ENCODE peak calls at places on chromosome 5, in seven cellular contexts. One of them, this sample, is unnamed.

GRCh38 chr5:84384604-84385575 is at the start of gene EDIL3:
- DNase-seq in HCT116: no peak
- DNase-seq in RWPE1: peak
- DNase-seq in dorsolateral prefrontal cortex: peak
- DNase-seq in fibroblast of pulmonary artery: peak
- DNase-seq in astrocyte of the cerebellum: no peak
- DNase-seq in choroid plexus epithelial cell: peak
- DNase-seq in this sample: no peak

GRCh38 chr5:71932649-71933338 is 174.5 kb upstream of the MAP1B start:
- DNase-seq in dorsolateral prefrontal cortex: peak
- DNase-seq in astrocyte of the cerebellum: peak
- DNase-seq in choroid plexus epithelial cell: peak
- DNase-seq in fibroblast of pulmonary artery: peak
- DNase-seq in HCT116: peak
- DNase-seq in RWPE1: no peak
- DNase-seq in this sample: peak

GRCh38 chr5:126757713-126758357 is 19.1 kb upstream of the LMNB1 start:
- DNase-seq in dorsolateral prefrontal cortex: no peak
- DNase-seq in fibroblast of pulmonary artery: no peak
- DNase-seq in RWPE1: no peak
- DNase-seq in HCT116: no peak
- DNase-seq in astrocyte of the cerebellum: no peak
- DNase-seq in choroid plexus epithelial cell: no peak
- DNase-seq in this sample: no peak

GRCh38 chr5:154771383-154771901 is 16.3 kb downstream of the LARP1 start:
- DNase-seq in fibroblast of pulmonary artery: peak
- DNase-seq in RWPE1: no peak
- DNase-seq in HCT116: no peak
- DNase-seq in choroid plexus epithelial cell: peak
- DNase-seq in astrocyte of the cerebellum: peak
- DNase-seq in dorsolateral prefrontal cortex: no peak
- DNase-seq in this sample: no peak

GRCh38 chr5:138282918-138283742 is 8.7 kb upstream of the GFRA3 start:
- DNase-seq in dorsolateral prefrontal cortex: peak
- DNase-seq in fibroblast of pulmonary artery: peak
- DNase-seq in HCT116: peak
- DNase-seq in astrocyte of the cerebellum: peak
- DNase-seq in choroid plexus epithelial cell: peak
- DNase-seq in RWPE1: peak
- DNase-seq in this sample: peak

GRCh38 chr5:944992-945685 is 52.5 kb downstream of the TRIP13 start:
- DNase-seq in astrocyte of the cerebellum: peak
- DNase-seq in choroid plexus epithelial cell: no peak
- DNase-seq in HCT116: no peak
- DNase-seq in RWPE1: no peak
- DNase-seq in dorsolateral prefrontal cortex: no peak
- DNase-seq in fibroblast of pulmonary artery: no peak
- DNase-seq in this sample: no peak

GRCh38 chr5:64487283-64487682 is 18.5 kb upstream of the RGS7BP start:
- DNase-seq in dorsolateral prefrontal cortex: no peak
- DNase-seq in fibroblast of pulmonary artery: no peak
- DNase-seq in RWPE1: no peak
- DNase-seq in choroid plexus epithelial cell: no peak
- DNase-seq in astrocyte of the cerebellum: no peak
- DNase-seq in HCT116: no peak
- DNase-seq in this sample: peak

GRCh38 chr5:40112875-40113274 is 566.8 kb upstream of the PTGER4 start:
- DNase-seq in astrocyte of the cerebellum: no peak
- DNase-seq in choroid plexus epithelial cell: no peak
- DNase-seq in RWPE1: no peak
- DNase-seq in HCT116: no peak
- DNase-seq in dorsolateral prefrontal cortex: no peak
- DNase-seq in fibroblast of pulmonary artery: no peak
- DNase-seq in this sample: no peak

GRCh38 chr5:57817001-57817453 is 334.4 kb upstream of the ACTBL2 start:
- DNase-seq in HCT116: no peak
- DNase-seq in dorsolateral prefrontal cortex: no peak
- DNase-seq in astrocyte of the cerebellum: no peak
- DNase-seq in fibroblast of pulmonary artery: peak
- DNase-seq in choroid plexus epithelial cell: peak
- DNase-seq in RWPE1: no peak
- DNase-seq in this sample: peak

GRCh38 chr5:164475339-164475977 is 970.0 kb downstream of the MAT2B start:
- DNase-seq in astrocyte of the cerebellum: peak
- DNase-seq in fibroblast of pulmonary artery: peak
- DNase-seq in RWPE1: peak
- DNase-seq in choroid plexus epithelial cell: peak
- DNase-seq in HCT116: no peak
- DNase-seq in dorsolateral prefrontal cortex: no peak
- DNase-seq in this sample: peak

GRCh38 chr5:126015244-126016054 is 407.8 kb upstream of the GRAMD2B start:
- DNase-seq in fibroblast of pulmonary artery: peak
- DNase-seq in dorsolateral prefrontal cortex: no peak
- DNase-seq in choroid plexus epithelial cell: peak
- DNase-seq in RWPE1: no peak
- DNase-seq in astrocyte of the cerebellum: peak
- DNase-seq in HCT116: no peak
- DNase-seq in this sample: peak

GRCh38 chr5:74082504-74082903 is 456.5 kb downstream of the ARHGEF28 start:
- DNase-seq in astrocyte of the cerebellum: no peak
- DNase-seq in dorsolateral prefrontal cortex: no peak
- DNase-seq in RWPE1: no peak
- DNase-seq in fibroblast of pulmonary artery: no peak
- DNase-seq in HCT116: no peak
- DNase-seq in choroid plexus epithelial cell: no peak
- DNase-seq in this sample: no peak

GRCh38 chr5:163496286-163496685 is 9.1 kb upstream of the MAT2B start:
- DNase-seq in fibroblast of pulmonary artery: peak
- DNase-seq in RWPE1: peak
- DNase-seq in dorsolateral prefrontal cortex: no peak
- DNase-seq in astrocyte of the cerebellum: no peak
- DNase-seq in choroid plexus epithelial cell: no peak
- DNase-seq in HCT116: no peak
- DNase-seq in this sample: no peak

GRCh38 chr5:38258037-38258318 is 381 bp upstream of the EGFLAM start:
- DNase-seq in fibroblast of pulmonary artery: no peak
- DNase-seq in astrocyte of the cerebellum: no peak
- DNase-seq in HCT116: no peak
- DNase-seq in dorsolateral prefrontal cortex: no peak
- DNase-seq in RWPE1: no peak
- DNase-seq in choroid plexus epithelial cell: no peak
- DNase-seq in this sample: no peak

GRCh38 chr5:38258319-38259061 is at the start of gene EGFLAM:
- DNase-seq in HCT116: no peak
- DNase-seq in choroid plexus epithelial cell: no peak
- DNase-seq in RWPE1: peak
- DNase-seq in astrocyte of the cerebellum: no peak
- DNase-seq in fibroblast of pulmonary artery: no peak
- DNase-seq in dorsolateral prefrontal cortex: no peak
- DNase-seq in this sample: peak

GRCh38 chr5:38257236-38258036 is 923 bp upstream of the EGFLAM start:
- DNase-seq in astrocyte of the cerebellum: no peak
- DNase-seq in RWPE1: no peak
- DNase-seq in HCT116: no peak
- DNase-seq in choroid plexus epithelial cell: no peak
- DNase-seq in fibroblast of pulmonary artery: no peak
- DNase-seq in dorsolateral prefrontal cortex: no peak
- DNase-seq in this sample: no peak

GRCh38 chr5:38263983-38264382 is 5.6 kb downstream of the EGFLAM start:
- DNase-seq in astrocyte of the cerebellum: no peak
- DNase-seq in dorsolateral prefrontal cortex: no peak
- DNase-seq in choroid plexus epithelial cell: no peak
- DNase-seq in RWPE1: no peak
- DNase-seq in HCT116: no peak
- DNase-seq in fibroblast of pulmonary artery: no peak
- DNase-seq in this sample: no peak

DNA sequence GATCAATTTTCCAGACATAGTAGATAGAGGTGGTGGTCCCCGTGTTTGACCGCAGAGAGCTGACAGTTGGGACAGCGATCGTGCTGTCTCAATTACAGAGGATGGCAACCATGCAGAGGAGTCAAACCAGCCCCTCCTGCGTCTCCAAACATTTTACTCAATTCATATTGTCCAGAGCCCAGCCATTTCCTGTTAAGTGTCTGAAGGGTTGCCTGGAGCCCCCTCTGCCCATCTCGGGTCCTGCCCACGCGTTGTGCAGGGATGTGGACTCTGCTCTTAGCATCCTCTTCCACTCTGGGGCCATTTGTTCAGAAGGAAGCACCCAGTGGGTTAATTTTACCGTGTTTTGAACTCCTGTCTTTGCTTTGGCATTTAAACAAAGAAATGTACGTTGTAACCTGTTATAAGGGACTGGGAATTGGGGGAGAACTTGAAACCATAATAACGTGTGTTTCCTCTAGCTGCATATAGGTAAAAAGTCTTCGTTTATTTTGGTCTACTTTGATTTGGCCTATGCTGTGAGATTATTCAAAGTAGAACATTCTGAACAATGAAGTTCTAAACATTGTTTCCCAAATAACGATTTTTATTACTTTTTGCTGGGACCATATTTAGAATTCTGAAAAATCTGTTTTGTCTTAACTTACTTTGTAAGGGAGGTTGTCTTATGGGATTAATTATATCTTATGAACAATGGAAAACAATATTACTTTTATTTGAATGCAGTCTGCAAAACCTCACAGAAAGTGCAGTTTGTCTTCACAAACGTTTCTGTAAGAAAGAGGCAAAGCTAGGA is 901 bp downstream of the EGFLAM start:
- DNase-seq in fibroblast of pulmonary artery: no peak
- DNase-seq in astrocyte of the cerebellum: no peak
- DNase-seq in choroid plexus epithelial cell: no peak
- DNase-seq in RWPE1: no peak
- DNase-seq in HCT116: no peak
- DNase-seq in dorsolateral prefrontal cortex: no peak
- DNase-seq in this sample: no peak
- TF ChIP-seq CTCF in fibroblast of pulmonary artery: no peak
- TF ChIP-seq CTCF in astrocyte of the cerebellum: no peak
- TF ChIP-seq CTCF in choroid plexus epithelial cell: no peak
- TF ChIP-seq CTCF in RWPE1: no peak
- TF ChIP-seq CTCF in HCT116: no peak
- TF ChIP-seq CTCF in dorsolateral prefrontal cortex: no peak
- TF ChIP-seq CTCF in this sample: no peak

DNA sequence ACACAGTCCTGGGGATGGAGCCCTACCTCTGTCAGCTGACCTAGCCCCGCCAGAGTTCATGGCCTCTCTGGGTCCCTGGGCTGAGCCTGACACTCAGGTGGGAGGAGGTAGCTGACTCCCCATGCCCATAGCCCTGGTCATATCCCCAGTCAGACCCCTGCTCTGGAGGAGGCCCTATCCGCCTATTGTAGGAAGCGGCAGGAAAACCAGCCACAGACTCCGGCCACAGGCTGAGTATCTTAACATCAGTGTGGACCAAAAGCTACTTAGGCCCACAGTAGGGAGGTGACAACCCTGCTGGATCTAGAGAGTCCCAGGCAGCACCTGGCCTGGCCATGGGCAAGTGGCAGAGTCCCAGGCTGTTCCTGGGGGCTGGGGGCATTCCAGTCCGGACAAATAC is 15.1 kb upstream of the MRNIP start:
- DNase-seq in choroid plexus epithelial cell: no peak
- DNase-seq in HCT116: no peak
- DNase-seq in dorsolateral prefrontal cortex: no peak
- DNase-seq in fibroblast of pulmonary artery: no peak
- DNase-seq in RWPE1: no peak
- DNase-seq in astrocyte of the cerebellum: no peak
- DNase-seq in this sample: no peak
- TF ChIP-seq CTCF in choroid plexus epithelial cell: no peak
- TF ChIP-seq CTCF in HCT116: no peak
- TF ChIP-seq CTCF in dorsolateral prefrontal cortex: no peak
- TF ChIP-seq CTCF in fibroblast of pulmonary artery: no peak
- TF ChIP-seq CTCF in RWPE1: no peak
- TF ChIP-seq CTCF in astrocyte of the cerebellum: no peak
- TF ChIP-seq CTCF in this sample: no peak

DNA sequence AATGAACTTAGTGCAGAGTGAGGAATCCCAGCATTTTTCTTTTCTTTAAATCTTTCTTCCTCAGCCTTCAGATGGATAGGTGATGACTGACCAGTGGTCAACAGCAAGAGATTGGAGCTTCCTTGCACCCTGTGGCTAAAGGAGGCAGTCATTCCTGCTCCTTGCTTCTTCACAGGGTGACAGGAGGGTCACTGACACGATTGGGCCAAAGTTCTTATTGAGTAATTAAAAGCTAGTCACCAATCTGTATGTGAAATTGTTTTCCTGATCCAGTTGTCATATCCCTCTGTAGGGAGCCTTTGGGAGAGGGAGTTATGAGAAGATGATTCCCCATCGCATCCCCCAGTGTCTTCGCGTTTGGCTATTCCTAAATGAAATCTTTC is 85.2 kb downstream of the CMYA5 start:
- DNase-seq in astrocyte of the cerebellum: no peak
- DNase-seq in HCT116: no peak
- DNase-seq in fibroblast of pulmonary artery: no peak
- DNase-seq in choroid plexus epithelial cell: no peak
- DNase-seq in dorsolateral prefrontal cortex: no peak
- DNase-seq in RWPE1: no peak
- DNase-seq in this sample: no peak
- TF ChIP-seq CTCF in astrocyte of the cerebellum: no peak
- TF ChIP-seq CTCF in HCT116: no peak
- TF ChIP-seq CTCF in fibroblast of pulmonary artery: no peak
- TF ChIP-seq CTCF in choroid plexus epithelial cell: no peak
- TF ChIP-seq CTCF in dorsolateral prefrontal cortex: no peak
- TF ChIP-seq CTCF in RWPE1: no peak
- TF ChIP-seq CTCF in this sample: no peak

GRCh38 chr5:43304520-43304919 is 8.7 kb downstream of the HMGCS1 start:
- DNase-seq in astrocyte of the cerebellum: no peak
- DNase-seq in choroid plexus epithelial cell: peak
- DNase-seq in RWPE1: no peak
- DNase-seq in HCT116: no peak
- DNase-seq in dorsolateral prefrontal cortex: no peak
- DNase-seq in fibroblast of pulmonary artery: peak
- DNase-seq in this sample: no peak
- TF ChIP-seq CTCF in astrocyte of the cerebellum: no peak
- TF ChIP-seq CTCF in choroid plexus epithelial cell: no peak
- TF ChIP-seq CTCF in RWPE1: no peak
- TF ChIP-seq CTCF in HCT116: no peak
- TF ChIP-seq CTCF in dorsolateral prefrontal cortex: no peak
- TF ChIP-seq CTCF in fibroblast of pulmonary artery: no peak
- TF ChIP-seq CTCF in this sample: no peak

GRCh38 chr5:149268928-149269557 is 2.6 kb upstream of the AFAP1L1 start:
- DNase-seq in RWPE1: peak
- DNase-seq in astrocyte of the cerebellum: no peak
- DNase-seq in choroid plexus epithelial cell: peak
- DNase-seq in fibroblast of pulmonary artery: peak
- DNase-seq in HCT116: peak
- DNase-seq in dorsolateral prefrontal cortex: no peak
- DNase-seq in this sample: peak
- TF ChIP-seq CTCF in RWPE1: peak
- TF ChIP-seq CTCF in astrocyte of the cerebellum: peak
- TF ChIP-seq CTCF in choroid plexus epithelial cell: peak
- TF ChIP-seq CTCF in fibroblast of pulmonary artery: peak
- TF ChIP-seq CTCF in HCT116: peak
- TF ChIP-seq CTCF in dorsolateral prefrontal cortex: peak
- TF ChIP-seq CTCF in this sample: peak

GRCh38 chr5:141180313-141180712 is 1.9 kb upstream of the PCDHB16 start:
- DNase-seq in RWPE1: no peak
- DNase-seq in HCT116: no peak
- DNase-seq in choroid plexus epithelial cell: no peak
- DNase-seq in astrocyte of the cerebellum: no peak
- DNase-seq in dorsolateral prefrontal cortex: no peak
- DNase-seq in fibroblast of pulmonary artery: no peak
- DNase-seq in this sample: no peak

GRCh38 chr5:141186897-141187512 is at the start of gene PCDHB9:
- DNase-seq in fibroblast of pulmonary artery: peak
- DNase-seq in choroid plexus epithelial cell: peak
- DNase-seq in RWPE1: no peak
- DNase-seq in astrocyte of the cerebellum: no peak
- DNase-seq in dorsolateral prefrontal cortex: no peak
- DNase-seq in HCT116: peak
- DNase-seq in this sample: peak

GRCh38 chr5:141182248-141182647 is at the start of gene PCDHB16:
- DNase-seq in dorsolateral prefrontal cortex: no peak
- DNase-seq in astrocyte of the cerebellum: no peak
- DNase-seq in HCT116: no peak
- DNase-seq in choroid plexus epithelial cell: peak
- DNase-seq in RWPE1: no peak
- DNase-seq in fibroblast of pulmonary artery: peak
- DNase-seq in this sample: peak
- TF ChIP-seq CTCF in dorsolateral prefrontal cortex: peak
- TF ChIP-seq CTCF in astrocyte of the cerebellum: no peak
- TF ChIP-seq CTCF in HCT116: no peak
- TF ChIP-seq CTCF in choroid plexus epithelial cell: peak
- TF ChIP-seq CTCF in RWPE1: peak
- TF ChIP-seq CTCF in fibroblast of pulmonary artery: no peak
- TF ChIP-seq CTCF in this sample: peak

This sample was measured in MCF 10A.